ENCODE peak calls at places on chromosomes 12 and 14, in six cellular contexts. One of them, this sample, is unnamed. For H3K27me3, the result is how much of the 10 kb centered on the place peaks cover.

GRCh38 chr12:3380200-3381020 is 110.6 kb upstream of the PRMT8 start:
- DNase-seq in lower lobe of right lung: no peak
- DNase-seq in heart left ventricle: no peak
- DNase-seq in CD4-positive, CD25-positive, alpha-beta regulatory T cell: no peak
- DNase-seq in pancreas: no peak
- DNase-seq in IMR-90: no peak
- DNase-seq in this sample: no peak

GRCh38 chr12:127293507-127294310 is 973.3 kb upstream of the TMEM132C start:
- DNase-seq in lower lobe of right lung: peak
- DNase-seq in heart left ventricle: peak
- DNase-seq in CD4-positive, CD25-positive, alpha-beta regulatory T cell: peak
- DNase-seq in pancreas: peak
- DNase-seq in IMR-90: peak
- DNase-seq in this sample: peak

GRCh38 chr14:51302319-51303030 is 62.4 kb downstream of the TMX1 start:
- DNase-seq in lower lobe of right lung: no peak
- DNase-seq in heart left ventricle: no peak
- DNase-seq in CD4-positive, CD25-positive, alpha-beta regulatory T cell: no peak
- DNase-seq in pancreas: no peak
- DNase-seq in IMR-90: no peak
- DNase-seq in this sample: no peak

GRCh38 chr14:33932526-33933292 is 18.2 kb downstream of the EGLN3 start:
- DNase-seq in lower lobe of right lung: no peak
- DNase-seq in heart left ventricle: peak
- DNase-seq in CD4-positive, CD25-positive, alpha-beta regulatory T cell: no peak
- DNase-seq in pancreas: no peak
- DNase-seq in IMR-90: no peak
- DNase-seq in this sample: no peak

GRCh38 chr14:55731881-55732498 is 152.0 kb downstream of the KTN1 start:
- DNase-seq in lower lobe of right lung: no peak
- DNase-seq in heart left ventricle: no peak
- DNase-seq in CD4-positive, CD25-positive, alpha-beta regulatory T cell: peak
- DNase-seq in pancreas: peak
- DNase-seq in IMR-90: peak
- DNase-seq in this sample: peak

GRCh38 chr12:33357181-33357580 is 82.4 kb downstream of the SYT10 start:
- DNase-seq in lower lobe of right lung: no peak
- DNase-seq in heart left ventricle: no peak
- DNase-seq in CD4-positive, CD25-positive, alpha-beta regulatory T cell: no peak
- DNase-seq in pancreas: no peak
- DNase-seq in IMR-90: no peak
- DNase-seq in this sample: no peak

GRCh38 chr14:99853206-99853605 is 60.0 kb downstream of the EML1 start:
- DNase-seq in lower lobe of right lung: no peak
- DNase-seq in heart left ventricle: peak
- DNase-seq in CD4-positive, CD25-positive, alpha-beta regulatory T cell: peak
- DNase-seq in pancreas: no peak
- DNase-seq in IMR-90: no peak
- DNase-seq in this sample: no peak

GRCh38 chr12:44154128-44154527 is 318.2 kb downstream of the TMEM117 start:
- DNase-seq in lower lobe of right lung: no peak
- DNase-seq in heart left ventricle: no peak
- DNase-seq in CD4-positive, CD25-positive, alpha-beta regulatory T cell: no peak
- DNase-seq in pancreas: no peak
- DNase-seq in IMR-90: peak
- DNase-seq in this sample: no peak

GRCh38 chr14:20489093-20489994 is 16.0 kb upstream of the RNASE10 start:
- DNase-seq in lower lobe of right lung: no peak
- DNase-seq in heart left ventricle: no peak
- DNase-seq in CD4-positive, CD25-positive, alpha-beta regulatory T cell: peak
- DNase-seq in pancreas: no peak
- DNase-seq in IMR-90: peak
- DNase-seq in this sample: no peak

GRCh38 chr12:65536876-65537661 is 258.6 kb downstream of the MSRB3 start:
- DNase-seq in lower lobe of right lung: no peak
- DNase-seq in heart left ventricle: peak
- DNase-seq in CD4-positive, CD25-positive, alpha-beta regulatory T cell: no peak
- DNase-seq in pancreas: no peak
- DNase-seq in IMR-90: peak
- DNase-seq in this sample: no peak

GRCh38 chr14:94129758-94130414 is 482 bp upstream of the IFI27L2 start:
- DNase-seq in lower lobe of right lung: no peak
- DNase-seq in heart left ventricle: peak
- DNase-seq in CD4-positive, CD25-positive, alpha-beta regulatory T cell: peak
- DNase-seq in pancreas: no peak
- DNase-seq in IMR-90: peak
- DNase-seq in this sample: peak

GRCh38 chr12:65162609-65163008 is 6.8 kb upstream of the LEMD3 start:
- DNase-seq in lower lobe of right lung: no peak
- DNase-seq in heart left ventricle: no peak
- DNase-seq in CD4-positive, CD25-positive, alpha-beta regulatory T cell: no peak
- DNase-seq in pancreas: no peak
- DNase-seq in IMR-90: no peak
- DNase-seq in this sample: no peak

GRCh38 chr12:45379261-45379660 is 163.4 kb downstream of the ANO6 start:
- DNase-seq in lower lobe of right lung: no peak
- DNase-seq in heart left ventricle: no peak
- DNase-seq in CD4-positive, CD25-positive, alpha-beta regulatory T cell: no peak
- DNase-seq in pancreas: no peak
- DNase-seq in IMR-90: peak
- DNase-seq in this sample: no peak

GRCh38 chr14:32710351-32711102 is 228.2 kb upstream of the NPAS3 start:
- DNase-seq in lower lobe of right lung: no peak
- DNase-seq in heart left ventricle: no peak
- DNase-seq in CD4-positive, CD25-positive, alpha-beta regulatory T cell: no peak
- DNase-seq in pancreas: no peak
- DNase-seq in IMR-90: peak
- DNase-seq in this sample: no peak
- H3K27me3 ChIP-seq in lower lobe of right lung: under half
- H3K27me3 ChIP-seq in heart left ventricle: under half
- H3K27me3 ChIP-seq in CD4-positive, CD25-positive, alpha-beta regulatory T cell: under half
- H3K27me3 ChIP-seq in pancreas: under half
- H3K27me3 ChIP-seq in IMR-90: under half
- H3K27me3 ChIP-seq in this sample: under half

GRCh38 chr12:51369581-51369980 is 21.6 kb downstream of the GALNT6 start:
- DNase-seq in lower lobe of right lung: no peak
- DNase-seq in heart left ventricle: no peak
- DNase-seq in CD4-positive, CD25-positive, alpha-beta regulatory T cell: no peak
- DNase-seq in pancreas: no peak
- DNase-seq in IMR-90: no peak
- DNase-seq in this sample: no peak

GRCh38 chr12:51372021-51372420 is 19.2 kb downstream of the GALNT6 start:
- DNase-seq in lower lobe of right lung: no peak
- DNase-seq in heart left ventricle: no peak
- DNase-seq in CD4-positive, CD25-positive, alpha-beta regulatory T cell: no peak
- DNase-seq in pancreas: no peak
- DNase-seq in IMR-90: no peak
- DNase-seq in this sample: no peak

GRCh38 chr12:51370667-51371066 is 20.5 kb downstream of the GALNT6 start:
- DNase-seq in lower lobe of right lung: no peak
- DNase-seq in heart left ventricle: no peak
- DNase-seq in CD4-positive, CD25-positive, alpha-beta regulatory T cell: no peak
- DNase-seq in pancreas: no peak
- DNase-seq in IMR-90: no peak
- DNase-seq in this sample: no peak

GRCh38 chr12:51373222-51373621 is 18.0 kb downstream of the GALNT6 start:
- DNase-seq in lower lobe of right lung: no peak
- DNase-seq in heart left ventricle: no peak
- DNase-seq in CD4-positive, CD25-positive, alpha-beta regulatory T cell: no peak
- DNase-seq in pancreas: no peak
- DNase-seq in IMR-90: no peak
- DNase-seq in this sample: no peak

DNA sequence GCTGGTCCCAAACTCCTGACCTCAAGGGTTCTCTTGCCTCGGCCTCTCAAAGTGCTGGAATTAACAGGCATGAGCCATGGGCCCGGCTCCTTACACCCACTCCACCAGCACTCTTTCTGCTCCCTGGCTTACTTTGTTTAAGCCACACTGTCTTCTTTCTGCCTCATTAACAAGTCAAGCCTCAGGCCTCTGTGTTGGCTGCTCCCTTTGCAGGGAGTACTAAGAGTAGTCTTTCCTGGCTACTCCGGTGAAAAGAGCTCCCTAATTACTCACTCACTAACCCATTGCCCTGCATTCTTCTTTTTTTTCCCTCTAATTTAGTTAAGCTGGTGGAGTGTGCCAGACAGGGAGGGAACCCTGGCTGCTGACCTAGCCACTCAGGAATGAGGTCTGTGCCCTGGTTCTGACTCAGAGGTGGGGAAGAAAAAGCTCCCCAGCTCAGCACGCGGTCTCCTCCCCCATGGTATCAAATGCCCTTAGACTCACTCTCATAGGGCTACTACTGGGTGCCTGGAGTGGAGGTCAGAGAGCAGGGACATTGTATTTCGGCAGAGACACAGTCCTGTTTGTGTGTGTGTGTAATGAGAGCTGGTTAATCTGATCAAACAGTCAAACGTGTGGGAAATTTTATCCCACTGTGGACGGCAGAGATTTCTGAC is 19.8 kb downstream of the GALNT6 start:
- DNase-seq in lower lobe of right lung: no peak
- DNase-seq in heart left ventricle: peak
- DNase-seq in CD4-positive, CD25-positive, alpha-beta regulatory T cell: no peak
- DNase-seq in pancreas: no peak
- DNase-seq in IMR-90: peak
- DNase-seq in this sample: no peak
- H3K27ac ChIP-seq in lower lobe of right lung: peak
- H3K27ac ChIP-seq in heart left ventricle: no peak
- H3K27ac ChIP-seq in CD4-positive, CD25-positive, alpha-beta regulatory T cell: no peak
- H3K27ac ChIP-seq in pancreas: peak
- H3K27ac ChIP-seq in IMR-90: peak
- H3K27ac ChIP-seq in this sample: no peak

GRCh38 chr12:114393569-114393968 is 12.4 kb downstream of the TBX5 start:
- DNase-seq in lower lobe of right lung: no peak
- DNase-seq in heart left ventricle: no peak
- DNase-seq in CD4-positive, CD25-positive, alpha-beta regulatory T cell: no peak
- DNase-seq in pancreas: no peak
- DNase-seq in IMR-90: no peak
- DNase-seq in this sample: no peak

GRCh38 chr12:114396869-114397719 is 8.8 kb downstream of the TBX5 start:
- DNase-seq in lower lobe of right lung: no peak
- DNase-seq in heart left ventricle: no peak
- DNase-seq in CD4-positive, CD25-positive, alpha-beta regulatory T cell: no peak
- DNase-seq in pancreas: no peak
- DNase-seq in IMR-90: peak
- DNase-seq in this sample: no peak

GRCh38 chr12:114397978-114398881 is 7.7 kb downstream of the TBX5 start:
- DNase-seq in lower lobe of right lung: no peak
- DNase-seq in heart left ventricle: no peak
- DNase-seq in CD4-positive, CD25-positive, alpha-beta regulatory T cell: no peak
- DNase-seq in pancreas: no peak
- DNase-seq in IMR-90: peak
- DNase-seq in this sample: no peak

GRCh38 chr12:114395755-114396152 is 10.2 kb downstream of the TBX5 start:
- DNase-seq in lower lobe of right lung: no peak
- DNase-seq in heart left ventricle: no peak
- DNase-seq in CD4-positive, CD25-positive, alpha-beta regulatory T cell: no peak
- DNase-seq in pancreas: no peak
- DNase-seq in IMR-90: peak
- DNase-seq in this sample: no peak

DNA sequence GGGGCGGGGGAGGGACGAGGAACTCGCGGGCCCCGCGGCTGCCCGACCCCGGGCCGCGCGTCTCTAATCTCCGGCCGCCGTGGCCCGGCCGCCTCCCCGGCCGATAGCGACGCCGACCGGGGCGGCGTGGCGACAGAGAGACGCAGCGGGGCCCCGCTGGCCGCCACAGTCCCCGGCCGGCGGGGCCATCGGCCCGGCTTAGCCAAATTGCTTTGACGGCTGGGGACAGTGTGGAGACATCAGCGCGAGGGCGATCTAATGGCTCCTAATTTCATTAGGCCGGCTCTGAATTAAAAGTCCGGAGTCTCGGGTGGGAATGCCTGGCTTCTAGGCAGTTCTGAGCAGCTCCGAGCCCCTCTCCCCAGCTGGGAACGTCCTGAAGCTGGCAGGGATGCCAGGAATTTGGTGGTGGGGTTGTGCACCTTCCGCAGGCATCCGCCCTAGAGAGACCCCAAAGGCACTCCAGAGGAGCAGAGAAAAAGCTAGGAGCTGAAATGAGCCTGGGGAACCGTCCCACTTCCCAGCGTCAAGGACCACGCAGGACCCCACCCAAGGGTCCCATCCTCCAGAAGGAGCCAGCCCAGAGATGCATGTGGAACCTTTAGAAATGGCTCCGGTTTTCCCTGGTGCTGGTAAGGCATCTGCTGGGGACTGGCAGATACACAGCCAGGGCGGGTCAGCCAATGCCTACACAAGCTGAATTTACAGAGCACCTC is 9.6 kb downstream of the TBX5 start:
- DNase-seq in lower lobe of right lung: no peak
- DNase-seq in heart left ventricle: no peak
- DNase-seq in CD4-positive, CD25-positive, alpha-beta regulatory T cell: no peak
- DNase-seq in pancreas: no peak
- DNase-seq in IMR-90: peak
- DNase-seq in this sample: no peak
- H3K27me3 ChIP-seq in lower lobe of right lung: half or more
- H3K27me3 ChIP-seq in heart left ventricle: half or more
- H3K27me3 ChIP-seq in CD4-positive, CD25-positive, alpha-beta regulatory T cell: under half
- H3K27me3 ChIP-seq in pancreas: under half
- H3K27me3 ChIP-seq in IMR-90: under half
- H3K27me3 ChIP-seq in this sample: under half

GRCh38 chr12:124109760-124110159 is 136.7 kb downstream of the ZNF664 start:
- DNase-seq in lower lobe of right lung: no peak
- DNase-seq in heart left ventricle: no peak
- DNase-seq in CD4-positive, CD25-positive, alpha-beta regulatory T cell: peak
- DNase-seq in pancreas: no peak
- DNase-seq in IMR-90: peak
- DNase-seq in this sample: no peak

GRCh38 chr12:124111006-124111405 is 138.0 kb downstream of the ZNF664 start:
- DNase-seq in lower lobe of right lung: no peak
- DNase-seq in heart left ventricle: no peak
- DNase-seq in CD4-positive, CD25-positive, alpha-beta regulatory T cell: no peak
- DNase-seq in pancreas: no peak
- DNase-seq in IMR-90: no peak
- DNase-seq in this sample: no peak

GRCh38 chr12:124107299-124107698 is 134.3 kb downstream of the ZNF664 start:
- DNase-seq in lower lobe of right lung: no peak
- DNase-seq in heart left ventricle: no peak
- DNase-seq in CD4-positive, CD25-positive, alpha-beta regulatory T cell: no peak
- DNase-seq in pancreas: no peak
- DNase-seq in IMR-90: no peak
- DNase-seq in this sample: no peak

GRCh38 chr12:124114316-124114715 is 141.3 kb downstream of the ZNF664 start:
- DNase-seq in lower lobe of right lung: no peak
- DNase-seq in heart left ventricle: no peak
- DNase-seq in CD4-positive, CD25-positive, alpha-beta regulatory T cell: no peak
- DNase-seq in pancreas: no peak
- DNase-seq in IMR-90: no peak
- DNase-seq in this sample: no peak

DNA sequence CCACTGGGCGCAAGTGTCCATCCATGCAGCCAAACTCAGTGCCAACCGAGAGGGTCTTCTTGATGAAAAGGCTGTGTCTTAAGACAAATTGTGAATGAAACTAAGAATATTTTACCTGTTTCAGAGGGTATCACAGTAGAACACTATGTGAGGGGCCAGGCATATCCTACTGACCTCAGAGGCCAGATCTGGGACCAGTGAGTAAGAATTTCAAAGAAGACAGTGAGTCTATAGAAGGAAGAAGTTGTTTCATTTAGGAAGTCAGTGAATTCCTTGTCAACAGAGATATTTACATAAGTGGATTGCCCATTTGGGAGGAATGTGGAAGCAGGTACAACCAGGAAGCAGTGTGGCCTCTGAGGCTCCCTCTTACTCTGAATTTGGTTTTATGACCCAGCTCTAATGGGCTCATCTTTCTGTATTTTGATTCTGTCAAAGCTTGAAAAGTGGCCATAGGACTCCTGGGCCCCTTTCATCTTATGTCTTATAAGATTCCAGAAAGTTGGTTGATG is 137.4 kb downstream of the ZNF664 start:
- DNase-seq in lower lobe of right lung: no peak
- DNase-seq in heart left ventricle: no peak
- DNase-seq in CD4-positive, CD25-positive, alpha-beta regulatory T cell: no peak
- DNase-seq in pancreas: no peak
- DNase-seq in IMR-90: no peak
- DNase-seq in this sample: no peak
- H3K27ac ChIP-seq in lower lobe of right lung: no peak
- H3K27ac ChIP-seq in heart left ventricle: no peak
- H3K27ac ChIP-seq in CD4-positive, CD25-positive, alpha-beta regulatory T cell: no peak
- H3K27ac ChIP-seq in pancreas: no peak
- H3K27ac ChIP-seq in IMR-90: no peak
- H3K27ac ChIP-seq in this sample: no peak

This sample was measured in CD4-positive, alpha-beta memory T cell.